ENCODE peak calls at places on chromosomes 4 and X, in five cellular contexts. G is BJ, F is breast epithelium, P is AG10803, S is sigmoid colon. D is an unnamed sample.
A peak's percentile ranks its signal among the peaks of the same experiment; 100 is the strongest.

GRCh38 chrX:6226053-6226645 is 2.5 kb downstream of the NLGN4X start:
- DNase-seq in G (no peak), F (no peak), P (no peak), S (no peak), D (no peak)

GRCh38 chr4:150769235-150769634 is 187.3 kb downstream of the MAB21L2 start:
- DNase-seq in G (no peak), F (no peak), P (peak; percentile 77), S (no peak), D (no peak)

GRCh38 chrX:107849747-107850478 is 24.2 kb downstream of the MID2 start:
- DNase-seq in G (no peak), F (no peak), P (peak; percentile 8), S (no peak), D (no peak)

GRCh38 chr4:7770675-7771050 is 169.0 kb downstream of the AFAP1 start:
- DNase-seq in G (no peak), F (no peak), P (no peak), S (peak; percentile 56), D (no peak)

GRCh38 chrX:119880552-119881437 is 9.2 kb downstream of the NDUFA1 start:
- DNase-seq in G (no peak), F (no peak), P (peak; percentile 70), S (no peak), D (no peak)

GRCh38 chr4:101730291-101731117 is 60.0 kb upstream of the BANK1 start:
- DNase-seq in G (peak; percentile 5), F (peak; percentile 41), P (peak; percentile 79), S (peak; percentile 79), D (no peak)

GRCh38 chr4:112982677-112983076 is 66.8 kb upstream of the ANK2 start:
- DNase-seq in G (no peak), F (no peak), P (peak; percentile 38), S (no peak), D (no peak)

GRCh38 chr4:179755322-179755721 is 2313.1 kb upstream of the AGA start:
- DNase-seq in G (no peak), F (no peak), P (no peak), S (no peak), D (no peak)

GRCh38 chr4:68291256-68291655 is 45.8 kb upstream of the TMPRSS11B start:
- DNase-seq in G (no peak), F (no peak), P (no peak), S (no peak), D (no peak)

GRCh38 chrX:50497067-50497466 is 26.4 kb upstream of the DGKK start:
- DNase-seq in G (no peak), F (no peak), P (no peak), S (no peak), D (no peak)

GRCh38 chr4:80173387-80173786 is 23.9 kb upstream of the PRDM8 start:
- DNase-seq in G (no peak), F (no peak), P (peak; percentile 85), S (no peak), D (no peak)

GRCh38 chr4:10773010-10773409 is 88.4 kb upstream of the CLNK start:
- DNase-seq in G (no peak), F (no peak), P (no peak), S (no peak), D (no peak)

GRCh38 chr4:93832097-93832496 is 3.5 kb downstream of the ATOH1 start:
- DNase-seq in G (no peak), F (no peak), P (no peak), S (no peak), D (no peak)

GRCh38 chr4:6918345-6918744 is 8.7 kb downstream of the TBC1D14 start:
- DNase-seq in G (no peak), F (no peak), P (no peak), S (peak; percentile 54), D (no peak)

GRCh38 chrX:111348363-111348927 is 63.5 kb downstream of the DCX start:
- DNase-seq in G (no peak), F (no peak), P (no peak), S (no peak), D (no peak)

GRCh38 chrX:5176766-5177165 is 1051.9 kb downstream of the NLGN4X start:
- DNase-seq in G (no peak), F (no peak), P (no peak), S (no peak), D (no peak)

GRCh38 chr4:161317000-161317399 is 846.8 kb downstream of the FSTL5 start:
- DNase-seq in G (no peak), F (no peak), P (no peak), S (no peak), D (no peak)

GRCh38 chr4:170716868-170717267 is 627.1 kb upstream of the AADAT start:
- DNase-seq in G (no peak), F (no peak), P (no peak), S (no peak), D (no peak)

GRCh38 chr4:174080361-174080760 is 203.1 kb downstream of the FBXO8 start:
- DNase-seq in G (no peak), F (no peak), P (peak; percentile 36), S (no peak), D (no peak)
- TF ChIP-seq CTCF in G (no peak), F (no peak), P (no peak), S (no peak), D (no peak)

GRCh38 chr4:73725499-73725898 is 14.9 kb upstream of the CXCL8 start:
- DNase-seq in G (no peak), F (no peak), P (no peak), S (no peak), D (no peak)

GRCh38 chr4:73721419-73721818 is 18.9 kb upstream of the CXCL8 start:
- DNase-seq in G (no peak), F (no peak), P (peak; percentile 92), S (no peak), D (no peak)

GRCh38 chr4:73723945-73724344 is 16.4 kb upstream of the CXCL8 start:
- DNase-seq in G (no peak), F (no peak), P (no peak), S (no peak), D (no peak)

GRCh38 chr4:73721901-73722300 is 18.5 kb upstream of the CXCL8 start:
- DNase-seq in G (no peak), F (no peak), P (no peak), S (no peak), D (no peak)

GRCh38 chr4:73723029-73723428 is 17.3 kb upstream of the CXCL8 start:
- DNase-seq in G (no peak), F (no peak), P (no peak), S (no peak), D (no peak)
- TF ChIP-seq CTCF in G (no peak), F (no peak), P (no peak), S (no peak), D (no peak)

GRCh38 chrX:100070334-100070849 is 339.7 kb downstream of the PCDH19 start:
- DNase-seq in G (no peak), F (no peak), P (no peak), S (no peak), D (no peak)

GRCh38 chrX:100072286-100072685 is 337.8 kb downstream of the PCDH19 start:
- DNase-seq in G (no peak), F (no peak), P (peak; percentile 70), S (no peak), D (no peak)

GRCh38 chrX:100076031-100076430 is 334.0 kb downstream of the PCDH19 start:
- DNase-seq in G (no peak), F (no peak), P (no peak), S (no peak), D (no peak)
- TF ChIP-seq CTCF in G (no peak), F (no peak), P (no peak), S (no peak), D (no peak)

DNA sequence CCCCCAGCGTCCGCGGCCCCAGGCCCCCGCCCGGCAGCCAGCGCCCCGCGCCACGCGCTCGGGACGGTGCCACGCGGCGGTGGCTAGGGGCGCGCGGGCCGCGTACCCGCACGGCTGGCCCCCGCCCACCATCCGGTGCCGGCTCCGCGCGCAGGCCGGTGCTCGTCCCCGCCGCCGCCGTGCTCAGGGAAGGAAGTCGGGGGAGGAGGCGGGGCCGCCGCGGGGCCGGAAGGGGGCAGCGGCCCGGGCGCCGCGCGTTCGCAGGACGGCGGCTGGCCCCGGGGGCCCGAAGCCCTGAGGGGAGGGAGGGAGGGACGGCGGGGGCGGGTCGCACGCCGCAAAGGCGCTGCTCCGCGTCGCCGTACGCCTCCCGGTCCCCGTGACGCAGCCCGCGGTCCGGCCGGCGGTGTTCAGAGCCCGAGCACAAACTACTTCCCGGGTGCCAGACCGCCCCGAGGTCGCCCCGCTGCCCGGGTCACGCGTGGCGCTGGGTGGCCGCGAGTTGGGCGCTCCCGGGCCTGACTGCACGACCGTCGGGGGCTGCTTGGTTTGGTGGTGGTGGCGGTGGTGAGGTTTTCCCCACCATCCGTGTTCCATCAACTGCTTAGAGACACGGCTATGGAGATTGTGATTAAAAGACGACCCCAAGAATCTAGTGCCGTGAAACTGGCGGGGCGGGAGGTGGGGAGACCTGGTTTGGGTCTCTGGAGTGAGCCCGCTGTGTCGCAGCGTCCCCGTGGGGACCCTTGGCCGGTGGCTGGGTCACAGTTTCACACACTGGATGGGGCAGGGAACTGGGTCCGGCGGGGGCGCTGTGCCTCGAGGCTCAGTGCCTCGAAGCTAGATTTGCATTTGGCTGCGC is at the start of gene DCTD:
- DNase-seq in G (no peak), F (peak; percentile 40), P (peak; percentile 75), S (peak; percentile 86), D (no peak)
- TF ChIP-seq CTCF in G (peak; percentile 62), F (no peak), P (peak; percentile 47), S (no peak), D (peak; percentile 38)

DNA sequence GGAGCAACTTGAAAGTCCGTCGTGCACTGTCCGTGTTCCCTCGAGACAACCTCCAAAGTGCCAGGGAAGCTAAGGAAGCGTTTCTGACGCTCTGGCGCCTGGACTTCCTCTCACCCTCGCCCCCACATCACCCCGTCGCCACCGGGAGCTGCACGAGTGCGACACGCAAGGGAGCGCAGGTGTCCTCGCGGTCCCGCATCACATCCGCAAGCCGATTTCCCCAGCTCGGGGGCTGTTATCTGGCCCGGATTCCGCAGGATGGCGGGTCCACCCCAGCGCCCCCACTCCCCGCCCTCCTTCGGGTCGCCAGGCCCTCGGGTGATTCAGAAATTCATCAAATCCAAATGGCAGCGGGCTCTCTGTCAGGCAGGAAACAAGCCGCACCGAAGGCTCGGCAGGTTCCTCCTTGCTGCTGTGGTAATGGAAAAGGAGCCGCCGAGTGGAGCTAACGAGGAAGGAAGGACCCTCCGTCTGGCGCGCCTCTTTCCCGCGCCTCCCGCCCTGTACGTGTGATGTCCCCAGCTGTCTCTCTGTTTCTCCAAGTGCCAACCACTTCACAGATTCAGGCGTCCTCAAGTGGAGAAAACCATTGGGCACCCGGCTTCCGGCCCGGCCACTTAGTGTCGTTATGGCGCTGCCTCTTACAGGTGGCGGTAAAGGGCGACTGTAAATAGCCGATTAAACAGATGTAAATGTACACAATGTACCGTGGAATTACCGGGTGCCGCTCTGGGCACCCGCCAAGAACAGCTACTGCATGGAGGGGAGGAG is 901 bp upstream of the SETD7 start:
- DNase-seq in G (no peak), F (peak; percentile 56), P (no peak), S (peak; percentile 79), D (no peak)
- TF ChIP-seq CTCF in G (no peak), F (no peak), P (peak; percentile 14), S (no peak), D (no peak)

GRCh38 chr4:54165438-54165837 is 63.7 kb upstream of the PDGFRA start:
- DNase-seq in G (peak; percentile 92), F (no peak), P (peak; percentile 96), S (no peak), D (no peak)
- TF ChIP-seq CTCF in G (no peak), F (no peak), P (peak; percentile 16), S (no peak), D (no peak)

D was measured in D721Med.